ENCODE peak calls at places on chromosomes 4 and X, in eight cellular contexts. A is left ventricle myocardium inferior, R is endothelial cell, T is bronchial epithelial cell, L is AG04450, G is epithelial cell of esophagus, X is psoas muscle, W is right lobe of liver. K is an unnamed sample.

GRCh38 chrX:151734446-151734845 is at the start of gene CNGA2:
- DNase-seq in T (no peak), L (no peak), G (no peak), X (no peak), W (no peak), R (no peak), A (no peak), K (no peak)

GRCh38 chrX:43655151-43655676 is 885 bp upstream of the MAOA start:
- DNase-seq in X (peak; percentile 43), T (peak; percentile 55), A (peak; percentile 24), R (peak; percentile 19), G (peak; percentile 69), W (peak; percentile 54), L (no peak), K (peak; percentile 64)

GRCh38 chr4:156496797-156497196 is 474.8 kb downstream of the PDGFC start:
- DNase-seq in W (no peak), G (no peak), R (no peak), A (no peak), T (no peak), L (no peak), X (no peak), K (peak; percentile 42)

GRCh38 chrX:145817299-145817665 is 347 bp upstream of the SLITRK2 start:
- DNase-seq in A (no peak), W (no peak), L (no peak), X (no peak), T (no peak), R (no peak), G (no peak), K (no peak)

GRCh38 chr4:137526681-137527080 is 5.6 kb downstream of the PCDH18 start:
- DNase-seq in X (no peak), W (no peak), A (no peak), R (no peak), T (no peak), L (no peak), G (peak; percentile 46), K (no peak)

GRCh38 chrX:46737462-46737861 is 21.5 kb downstream of the SLC9A7 start:
- DNase-seq in T (peak; percentile 13), G (peak; percentile 51), R (no peak), W (no peak), X (no peak), L (no peak), A (no peak), K (peak; percentile 77)

GRCh38 chr4:8600686-8601085 is 8.1 kb downstream of the CPZ start:
- DNase-seq in G (no peak), X (no peak), T (no peak), W (no peak), L (no peak), A (no peak), R (no peak), K (no peak)

GRCh38 chrX:12610079-12610478 is 181.1 kb upstream of the PRPS2 start:
- DNase-seq in A (no peak), L (peak; percentile 6), R (no peak), W (no peak), X (no peak), G (peak; percentile 95), T (peak; percentile 96), K (no peak)

GRCh38 chr4:76716020-76716419 is 181.9 kb downstream of the SOWAHB start:
- DNase-seq in T (no peak), A (no peak), G (no peak), W (no peak), L (no peak), X (no peak), R (no peak), K (no peak)

GRCh38 chr4:14841801-14842748 is 160.2 kb upstream of the CPEB2 start:
- DNase-seq in R (no peak), A (peak; percentile 25), W (no peak), L (no peak), G (peak; percentile 77), T (peak; percentile 79), X (peak; percentile 48), K (no peak)

GRCh38 chrX:41236629-41237028 is 97.3 kb upstream of the DDX3X start:
- DNase-seq in X (no peak), L (no peak), W (no peak), T (no peak), G (no peak), R (no peak), A (no peak), K (peak; percentile 15)

GRCh38 chr4:113756005-113756410 is 5.5 kb downstream of the CAMK2D start:
- DNase-seq in L (no peak), A (no peak), G (peak; percentile 70), W (no peak), R (no peak), T (peak; percentile 79), X (no peak), K (peak; percentile 72)

GRCh38 chr4:87410669-87411068 is 11.7 kb upstream of the NUDT9 start:
- DNase-seq in G (no peak), L (no peak), R (no peak), T (no peak), X (no peak), A (no peak), W (no peak), K (no peak)

GRCh38 chr4:26127851-26128337 is 192.9 kb upstream of the RBPJ start:
- DNase-seq in X (no peak), A (no peak), L (no peak), W (peak; percentile 84), G (peak; percentile 89), R (no peak), T (peak; percentile 94), K (no peak)
- TF ChIP-seq CTCF in X (no peak), A (no peak), L (no peak), W (no peak), G (peak; percentile 56), R (no peak), T (peak; percentile 40), K (no peak)

GRCh38 chr4:111842336-111842735 is 302.9 kb upstream of the FAM241A start:
- DNase-seq in A (no peak), W (no peak), T (peak; percentile 31), X (no peak), R (no peak), L (no peak), G (peak; percentile 24), K (no peak)

GRCh38 chr4:111849726-111850284 is 295.4 kb upstream of the FAM241A start:
- DNase-seq in G (peak; percentile 54), T (no peak), X (no peak), R (no peak), W (no peak), L (no peak), A (no peak), K (no peak)

GRCh38 chr4:111847256-111848108 is 297.8 kb upstream of the FAM241A start:
- DNase-seq in W (no peak), R (no peak), A (no peak), L (no peak), G (peak; percentile 26), X (no peak), T (no peak), K (peak; percentile 18)
- TF ChIP-seq CTCF in W (no peak), R (peak; percentile 73), A (no peak), L (peak; percentile 39), G (peak; percentile 27), X (no peak), T (no peak), K (peak; percentile 44)

GRCh38 chrX:48477960-48478755 is 2.2 kb downstream of the FTSJ1 start:
- DNase-seq in L (no peak), R (no peak), W (no peak), X (no peak), T (no peak), G (no peak), A (no peak), K (no peak)

GRCh38 chrX:48480583-48480982 is 4.6 kb downstream of the FTSJ1 start:
- DNase-seq in X (no peak), R (no peak), A (no peak), G (no peak), T (no peak), L (no peak), W (no peak), K (no peak)

GRCh38 chrX:48480142-48480541 is 4.1 kb downstream of the FTSJ1 start:
- DNase-seq in A (no peak), G (no peak), X (no peak), R (no peak), L (no peak), W (no peak), T (no peak), K (no peak)

GRCh38 chrX:48476919-48477318 is 920 bp downstream of the FTSJ1 start:
- DNase-seq in G (no peak), W (no peak), R (no peak), T (no peak), A (no peak), X (no peak), L (no peak), K (no peak)

GRCh38 chrX:48478806-48479205 is 2.8 kb downstream of the FTSJ1 start:
- DNase-seq in L (no peak), W (no peak), G (no peak), R (no peak), X (no peak), T (no peak), A (no peak), K (no peak)
- TF ChIP-seq CTCF in L (no peak), W (no peak), G (no peak), R (no peak), X (no peak), T (no peak), A (no peak), K (no peak)

DNA sequence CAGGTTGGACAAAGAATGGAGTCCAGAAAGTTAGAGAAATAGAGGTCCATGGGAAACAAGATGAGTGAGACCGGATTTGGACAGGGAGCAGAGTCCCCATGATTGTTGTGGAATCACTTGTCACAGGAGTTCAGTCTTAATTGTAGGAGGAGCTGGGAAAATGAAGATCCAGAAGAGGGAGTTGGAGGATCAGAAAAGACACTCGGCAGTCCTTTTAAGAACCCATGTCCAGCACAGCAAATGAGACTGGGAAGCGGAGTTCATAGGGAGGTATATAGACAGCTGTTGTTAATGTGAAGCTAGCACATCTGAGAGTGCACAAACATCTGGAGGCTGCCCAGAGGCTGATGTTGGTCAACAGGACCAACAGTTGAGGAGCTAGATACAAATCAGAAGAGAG is 111.4 kb upstream of the RXFP1 start:
- DNase-seq in R (no peak), T (peak; percentile 58), A (no peak), W (no peak), L (no peak), X (no peak), G (peak; percentile 56), K (peak; percentile 74)
- TF ChIP-seq CTCF in R (no peak), T (peak; percentile 40), A (no peak), W (no peak), L (no peak), X (no peak), G (peak; percentile 14), K (peak; percentile 52)

GRCh38 chr4:82560853-82561744 is 689 bp downstream of the TMEM150C start:
- DNase-seq in W (peak; percentile 54), L (no peak), T (no peak), A (no peak), G (no peak), R (peak; percentile 43), X (peak; percentile 10), K (no peak)

GRCh38 chr4:82562553-82562854 is 716 bp upstream of the TMEM150C start:
- DNase-seq in G (no peak), A (no peak), L (no peak), X (no peak), W (no peak), R (no peak), T (no peak), K (no peak)

GRCh38 chr4:82555279-82555678 is 6.5 kb downstream of the TMEM150C start:
- DNase-seq in A (no peak), W (no peak), L (no peak), R (no peak), X (no peak), G (no peak), T (no peak), K (no peak)

GRCh38 chr4:82561745-82562552 is at the start of gene TMEM150C:
- DNase-seq in X (peak; percentile 28), T (peak; percentile 6), W (peak; percentile 63), A (peak; percentile 43), R (peak; percentile 55), G (peak; percentile 27), L (no peak), K (peak; percentile 6)

GRCh38 chr4:82559735-82560120 is 2.1 kb downstream of the TMEM150C start:
- DNase-seq in W (no peak), R (no peak), X (no peak), G (no peak), T (no peak), L (no peak), A (no peak), K (no peak)
- TF ChIP-seq CTCF in W (no peak), R (no peak), X (no peak), G (no peak), T (no peak), L (no peak), A (no peak), K (no peak)